ENCODE peak calls at places on chromosomes 5 and 9, in eight cellular contexts. V is HEK293T; Q is IMR-90; C is stimulated activated naive B cell treated with anti-CD40 and anti-IgM and Interleukin-4, amounts not matched to agents 10 μg/mL and 1 μg/mL and 100 μg/mL, for 72 hours; K is B cell; Y is SHP77; M is ACHN; H is PC-3. P is an unnamed sample.

GRCh38 chr9:135163023-135163780 is 75.7 kb downstream of the OLFM1 start:
- DNase-seq in K (no peak), M (no peak), Y (no peak), V (no peak), H (no peak), Q (no peak), C (no peak), P (no peak)

GRCh38 chr9:130741831-130742449 is 48.4 kb downstream of the EXOSC2 start:
- DNase-seq in H (peak), Y (no peak), M (peak), K (no peak), V (no peak), Q (peak), C (no peak), P (no peak)

GRCh38 chr9:137462396-137463193 is 3.5 kb upstream of the NSMF start:
- DNase-seq in H (no peak), Q (no peak), C (no peak), Y (no peak), M (no peak), K (no peak), V (no peak), P (peak)

GRCh38 chr9:70639853-70640814 is 225.7 kb upstream of the KLF9 start:
- DNase-seq in Q (peak), V (peak), C (no peak), K (no peak), Y (no peak), M (peak), H (peak), P (no peak)

GRCh38 chr9:98031935-98032334 is 24.6 kb upstream of the NANS start:
- DNase-seq in C (no peak), K (no peak), H (no peak), Q (peak), Y (no peak), V (no peak), M (no peak), P (no peak)

GRCh38 chr9:81132796-81133195 is 556.6 kb downstream of the TLE1 start:
- DNase-seq in C (no peak), H (no peak), V (no peak), Y (no peak), K (no peak), M (no peak), Q (peak), P (no peak)

GRCh38 chr5:66169534-66169933 is 25.4 kb downstream of the SREK1 start:
- DNase-seq in Q (peak), C (no peak), H (peak), K (no peak), V (no peak), M (peak), Y (no peak), P (no peak)

GRCh38 chr5:132460835-132461230 is 29.7 kb downstream of the IRF1 start:
- DNase-seq in Q (no peak), V (no peak), K (no peak), C (no peak), M (no peak), H (no peak), Y (no peak), P (no peak)

GRCh38 chr5:64665243-64665642 is 25.1 kb upstream of the SHISAL2B start:
- DNase-seq in C (no peak), H (no peak), M (no peak), Q (no peak), V (no peak), Y (no peak), K (no peak), P (no peak)

GRCh38 chr5:132203916-132204315 is 23.7 kb downstream of the P4HA2 start:
- DNase-seq in C (no peak), M (no peak), Y (no peak), V (no peak), H (no peak), K (no peak), Q (no peak), P (no peak)

GRCh38 chr5:129400395-129400983 is 59.6 kb upstream of the ADAMTS19 start:
- DNase-seq in Y (no peak), H (peak), K (no peak), V (no peak), Q (no peak), C (no peak), M (peak), P (no peak)

GRCh38 chr5:180804129-180804601 is 1.6 kb upstream of the MGAT1 start:
- DNase-seq in M (no peak), Y (no peak), C (no peak), K (no peak), Q (no peak), H (no peak), V (no peak), P (no peak)

GRCh38 chr5:11909471-11909870 is 5.2 kb upstream of the CTNND2 start:
- DNase-seq in Q (no peak), Y (no peak), V (no peak), H (no peak), C (no peak), K (no peak), M (no peak), P (no peak)

P was measured in ovary.